ENCODE peak calls at places on chromosomes 2 and 18, in five cellular contexts. F is cardiac muscle cell, J is ureter, T is endothelial cell, P is spleen. Z is an unnamed sample.

GRCh38 chr2:95042472-95043271 is 17.2 kb downstream of the MAL start:
- DNase-seq in J (no peak), F (no peak), T (no peak), P (no peak), Z (no peak)

GRCh38 chr2:160180172-160180571 is 19.9 kb downstream of the ITGB6 start:
- DNase-seq in J (no peak), T (no peak), P (no peak), F (no peak), Z (no peak)

GRCh38 chr18:2715990-2716389 is 60.5 kb downstream of the SMCHD1 start:
- DNase-seq in P (no peak), F (no peak), T (no peak), J (no peak), Z (no peak)

GRCh38 chr2:172182624-172183023 is 79.9 kb upstream of the DLX2 start:
- DNase-seq in F (no peak), T (no peak), J (no peak), P (no peak), Z (no peak)

GRCh38 chr2:132037527-132038178 is 124.1 kb downstream of the ANKRD30BL start:
- DNase-seq in T (peak; percentile 52), P (peak; percentile 63), J (no peak), F (peak; percentile 8), Z (no peak)

GRCh38 chr2:177547122-177547521 is 154.5 kb downstream of the AGPS start:
- DNase-seq in J (no peak), T (no peak), F (no peak), P (no peak), Z (no peak)

GRCh38 chr2:158129037-158129436 is 27.4 kb downstream of the UPP2 start:
- DNase-seq in J (no peak), P (no peak), F (no peak), T (no peak), Z (no peak)

GRCh38 chr18:7577706-7578105 is 10.6 kb downstream of the PTPRM start:
- DNase-seq in F (peak; percentile 56), P (no peak), J (no peak), T (no peak), Z (no peak)

GRCh38 chr2:138504546-138505239 is 3.1 kb downstream of the SPOPL start:
- DNase-seq in T (no peak), P (no peak), F (no peak), J (no peak), Z (no peak)

Z was measured in activated T-helper 1 cell treated with anti-CD3 and anti-CD28 coated beads, Interleukin-2, amount 50 U/mL, for 16 hours.